ENCODE peak calls at places on chromosome 21, in four cellular contexts. One of them, this sample, is unnamed.

GRCh38 chr21:14942801-14943490 is 121.9 kb downstream of the NRIP1 start:
- DNase-seq in foreskin fibroblast: no peak
- DNase-seq in T-helper 1 cell: no peak
- DNase-seq in AG08395: no peak
- DNase-seq in this sample: no peak

GRCh38 chr21:43189936-43190335 is 21.1 kb downstream of the CRYAA start:
- DNase-seq in foreskin fibroblast: no peak
- DNase-seq in T-helper 1 cell: no peak
- DNase-seq in AG08395: no peak
- DNase-seq in this sample: no peak

GRCh38 chr21:33870768-33871167 is 44.8 kb downstream of the ATP5PO start:
- DNase-seq in foreskin fibroblast: no peak
- DNase-seq in T-helper 1 cell: no peak
- DNase-seq in AG08395: no peak
- DNase-seq in this sample: no peak

GRCh38 chr21:41777934-41778815 is 11.3 kb upstream of the RIPK4 start:
- DNase-seq in foreskin fibroblast: peak
- DNase-seq in T-helper 1 cell: no peak
- DNase-seq in AG08395: peak
- DNase-seq in this sample: peak

GRCh38 chr21:36684957-36685714 is 13.8 kb upstream of the SIM2 start:
- DNase-seq in foreskin fibroblast: no peak
- DNase-seq in T-helper 1 cell: no peak
- DNase-seq in AG08395: no peak
- DNase-seq in this sample: no peak

GRCh38 chr21:16535100-16535418 is 805.3 kb downstream of the USP25 start:
- DNase-seq in foreskin fibroblast: peak
- DNase-seq in T-helper 1 cell: no peak
- DNase-seq in AG08395: peak
- DNase-seq in this sample: peak

GRCh38 chr21:45319461-45320211 is 31.9 kb upstream of the POFUT2 start:
- DNase-seq in foreskin fibroblast: peak
- DNase-seq in T-helper 1 cell: no peak
- DNase-seq in AG08395: peak
- DNase-seq in this sample: no peak

GRCh38 chr21:41419921-41420862 is 5.8 kb upstream of the MX1 start:
- DNase-seq in foreskin fibroblast: peak
- DNase-seq in T-helper 1 cell: no peak
- DNase-seq in AG08395: peak
- DNase-seq in this sample: peak

GRCh38 chr21:35257413-35257812 is 208.3 kb upstream of the RUNX1 start:
- DNase-seq in foreskin fibroblast: peak
- DNase-seq in T-helper 1 cell: no peak
- DNase-seq in AG08395: peak
- DNase-seq in this sample: peak

GRCh38 chr21:39660191-39660590 is 47.5 kb downstream of the B3GALT5 start:
- DNase-seq in foreskin fibroblast: peak
- DNase-seq in T-helper 1 cell: no peak
- DNase-seq in AG08395: peak
- DNase-seq in this sample: no peak

GRCh38 chr21:45465105-45465504 is 60.1 kb downstream of the COL18A1 start:
- DNase-seq in foreskin fibroblast: no peak
- DNase-seq in T-helper 1 cell: no peak
- DNase-seq in AG08395: no peak
- DNase-seq in this sample: no peak

GRCh38 chr21:41171210-41171609 is 3.2 kb downstream of the BACE2 start:
- DNase-seq in foreskin fibroblast: no peak
- DNase-seq in T-helper 1 cell: no peak
- DNase-seq in AG08395: no peak
- DNase-seq in this sample: no peak

GRCh38 chr21:46048926-46049889 is 48.7 kb upstream of the COL6A2 start:
- DNase-seq in foreskin fibroblast: peak
- DNase-seq in T-helper 1 cell: no peak
- DNase-seq in AG08395: peak
- DNase-seq in this sample: no peak

GRCh38 chr21:31893841-31894240 is 21.0 kb downstream of the HUNK start:
- DNase-seq in foreskin fibroblast: no peak
- DNase-seq in T-helper 1 cell: no peak
- DNase-seq in AG08395: peak
- DNase-seq in this sample: no peak

GRCh38 chr21:17513214-17514123 is 626 bp downstream of the CXADR start:
- DNase-seq in foreskin fibroblast: no peak
- DNase-seq in T-helper 1 cell: no peak
- DNase-seq in AG08395: no peak
- DNase-seq in this sample: no peak

GRCh38 chr21:42685036-42685435 is 31.6 kb downstream of the PDE9A start:
- DNase-seq in foreskin fibroblast: no peak
- DNase-seq in T-helper 1 cell: no peak
- DNase-seq in AG08395: no peak
- DNase-seq in this sample: no peak

This sample was measured in NCI-H460.